ENCODE peak calls at places on chromosomes 16 and 17, in six cellular contexts. Y, P, H, K, I and V are unnamed samples.

GRCh38 chr17:76074390-76075363 is at the start of gene GALR2:
- DNase-seq in Y (no peak), P (no peak), H (peak; percentile 35), K (no peak), I (no peak), V (no peak)

GRCh38 chr16:70160388-70160787 is 13.2 kb upstream of the CLEC18C start:
- DNase-seq in Y (no peak), P (no peak), H (peak; percentile 17), K (no peak), I (no peak), V (no peak)

GRCh38 chr17:81568416-81568815 is 16.3 kb upstream of the FAAP100 start:
- DNase-seq in Y (no peak), P (no peak), H (no peak), K (no peak), I (no peak), V (no peak)

GRCh38 chr16:85556456-85557082 is 56.6 kb upstream of the GSE1 start:
- DNase-seq in Y (no peak), P (peak; percentile 45), H (peak; percentile 75), K (no peak), I (no peak), V (peak; percentile 53)

GRCh38 chr16:57801856-57802634 is at the start of gene KIFC3:
- DNase-seq in Y (peak; percentile 72), P (peak; percentile 70), H (peak; percentile 92), K (peak; percentile 79), I (no peak), V (peak; percentile 80)

GRCh38 chr16:1152123-1152638 is 725 bp upstream of the CACNA1H start:
- DNase-seq in Y (no peak), P (peak; percentile 33), H (no peak), K (no peak), I (no peak), V (peak; percentile 24)

GRCh38 chr16:1363501-1364041 is 11.8 kb downstream of the GNPTG start:
- DNase-seq in Y (peak; percentile 12), P (peak; percentile 87), H (peak; percentile 71), K (peak; percentile 30), I (no peak), V (peak; percentile 76)

GRCh38 chr16:11207646-11208045 is 48.4 kb downstream of the SOCS1 start:
- DNase-seq in Y (no peak), P (no peak), H (no peak), K (no peak), I (no peak), V (no peak)

GRCh38 chr16:22373662-22374310 is 633 bp downstream of the CDR2 start:
- DNase-seq in Y (no peak), P (peak; percentile 26), H (no peak), K (no peak), I (no peak), V (no peak)

GRCh38 chr17:73156166-73156840 is 8.5 kb upstream of the SSTR2 start:
- DNase-seq in Y (peak; percentile 68), P (peak; percentile 84), H (peak; percentile 73), K (peak; percentile 70), I (no peak), V (peak; percentile 66)

GRCh38 chr17:14098246-14098645 is 28.9 kb downstream of the COX10 start:
- DNase-seq in Y (no peak), P (no peak), H (no peak), K (no peak), I (no peak), V (no peak)

GRCh38 chr17:19513897-19514488 is 19.7 kb upstream of the SLC47A1 start:
- DNase-seq in Y (peak; percentile 60), P (peak; percentile 63), H (peak; percentile 38), K (peak; percentile 68), I (no peak), V (peak; percentile 82)
- TF ChIP-seq BHLHE40 in Y (no peak), P (no peak), H (no peak), K (no peak), I (peak; percentile 23), V (no peak)

DNA sequence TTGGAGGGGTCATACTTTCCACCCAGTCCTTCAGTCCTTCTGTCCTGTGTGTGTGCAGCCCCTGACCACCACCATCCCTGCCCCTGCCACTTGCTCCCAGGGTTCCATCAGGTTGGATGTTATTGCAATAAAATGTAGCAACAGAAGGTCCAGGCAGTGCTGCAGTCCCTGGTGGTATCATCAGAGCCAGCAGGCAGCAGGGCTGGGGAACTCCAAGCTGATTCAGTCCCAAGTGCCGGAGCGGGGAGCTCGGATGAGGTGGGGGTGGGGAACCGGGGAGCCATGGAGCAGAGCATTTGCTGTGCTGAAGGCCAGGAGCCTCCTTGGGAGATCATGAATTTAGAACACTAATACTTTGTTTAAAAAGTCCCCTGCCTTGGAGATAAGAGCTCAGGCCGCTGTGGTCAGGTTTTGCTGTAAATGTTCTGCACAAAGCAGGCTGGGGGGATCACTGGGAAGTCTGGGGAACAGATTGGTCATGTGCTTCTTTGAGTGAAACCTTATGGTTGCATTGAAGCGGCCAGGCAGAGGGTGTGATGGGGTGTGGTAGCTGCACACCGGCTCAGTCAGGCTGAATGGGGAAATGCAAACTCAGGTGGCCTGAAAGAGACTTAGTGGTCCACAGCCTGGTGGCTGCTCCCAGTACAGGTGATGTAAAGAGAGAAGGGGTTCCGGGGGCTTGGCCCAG is 225.9 kb downstream of the SEC14L1 start:
- DNase-seq in Y (peak; percentile 86), P (no peak), H (no peak), K (no peak), I (no peak), V (no peak)
- TF ChIP-seq BHLHE40 in Y (no peak), P (no peak), H (no peak), K (no peak), I (no peak), V (no peak)

GRCh38 chr16:13631916-13632315 is 288.0 kb upstream of the ERCC4 start:
- DNase-seq in Y (no peak), P (no peak), H (no peak), K (no peak), I (no peak), V (no peak)

GRCh38 chr16:13633381-13633861 is 286.5 kb upstream of the ERCC4 start:
- DNase-seq in Y (no peak), P (no peak), H (no peak), K (no peak), I (peak; percentile 4), V (no peak)

GRCh38 chr16:13631213-13631767 is 288.7 kb upstream of the ERCC4 start:
- DNase-seq in Y (no peak), P (no peak), H (no peak), K (no peak), I (no peak), V (no peak)

GRCh38 chr16:13629704-13630103 is 290.2 kb upstream of the ERCC4 start:
- DNase-seq in Y (no peak), P (no peak), H (no peak), K (no peak), I (no peak), V (no peak)

DNA sequence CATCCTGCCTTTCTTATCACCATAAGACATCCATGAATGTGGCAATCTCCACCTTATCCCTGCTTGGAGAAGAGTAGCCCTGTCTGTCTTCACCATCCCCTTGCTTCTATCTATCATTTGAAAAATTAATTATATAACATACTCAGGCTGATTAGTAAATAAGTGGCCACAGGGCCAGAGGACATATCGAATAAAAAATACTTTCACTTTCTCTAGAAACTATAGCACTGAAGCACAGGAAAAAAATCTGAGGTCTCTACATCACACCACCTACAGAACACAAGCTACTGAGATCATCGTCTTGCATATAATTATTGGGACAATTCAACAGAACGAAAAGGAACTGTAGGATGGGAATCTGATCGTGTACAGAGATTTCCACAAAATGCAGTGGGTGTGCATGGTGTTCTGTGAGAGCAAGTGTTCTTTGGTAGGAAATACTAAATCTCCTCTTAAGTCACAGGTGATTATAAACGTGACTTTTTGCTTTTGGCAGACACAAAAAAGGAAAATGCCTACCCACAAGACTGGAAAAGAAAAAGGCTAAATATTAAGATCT is 289.6 kb upstream of the ERCC4 start:
- DNase-seq in Y (no peak), P (no peak), H (no peak), K (no peak), I (no peak), V (no peak)
- TF ChIP-seq BHLHE40 in Y (no peak), P (no peak), H (no peak), K (no peak), I (no peak), V (no peak)

DNA sequence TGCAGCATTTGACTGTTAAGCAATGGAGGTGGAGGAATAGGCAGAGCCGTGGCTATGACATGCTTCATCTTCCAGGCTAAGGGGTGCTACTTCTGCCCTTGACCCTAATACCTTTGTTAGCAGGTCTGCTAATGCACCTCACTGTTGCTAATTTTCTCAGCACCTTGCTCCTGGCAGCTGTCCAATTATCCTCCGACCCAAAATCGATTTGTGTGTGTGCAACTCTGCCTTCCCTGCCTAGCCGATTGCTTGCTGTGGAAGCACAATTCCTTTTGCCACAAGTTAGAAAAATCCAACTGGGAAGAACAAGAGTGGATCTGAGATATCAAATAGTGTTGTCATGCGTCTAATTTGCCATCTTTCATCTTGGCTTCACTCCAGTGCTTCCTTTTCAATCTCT is 422.7 kb downstream of the RBFOX1 start:
- DNase-seq in Y (no peak), P (no peak), H (no peak), K (no peak), I (no peak), V (no peak)
- TF ChIP-seq BHLHE40 in Y (no peak), P (no peak), H (no peak), K (no peak), I (no peak), V (no peak)